ENCODE peak calls at places on chromosomes 7 and 10, in five cellular contexts. R is central memory CD8-positive, alpha-beta T cell; P is effector CD4-positive, alpha-beta T cell; L is LoVo; V is astrocyte of the spinal cord. X is an unnamed sample.

GRCh38 chr10:79976999-79977398 is 28.1 kb upstream of the SFTPD start:
- DNase-seq in P (no peak), V (no peak), R (no peak), L (no peak), X (no peak)

GRCh38 chr10:58107506-58107905 is 160.2 kb downstream of the IPMK start:
- DNase-seq in L (no peak), R (no peak), P (no peak), V (peak; percentile 86), X (no peak)

GRCh38 chr7:87231715-87232114 is 12.2 kb upstream of the TMEM243 start:
- DNase-seq in P (no peak), L (no peak), V (no peak), R (no peak), X (no peak)

GRCh38 chr10:598415-599170 is 90.9 kb downstream of the DIP2C start:
- DNase-seq in R (no peak), P (no peak), V (peak; percentile 96), L (no peak), X (no peak)

GRCh38 chr7:22921386-22922086 is 92.4 kb downstream of the HYCC1 start:
- DNase-seq in V (no peak), P (no peak), L (no peak), R (no peak), X (no peak)

GRCh38 chr10:124906551-124907001 is 35.3 kb upstream of the ZRANB1 start:
- DNase-seq in V (peak; percentile 91), L (no peak), R (no peak), P (no peak), X (no peak)

GRCh38 chr10:78913219-78914059 is 155.3 kb upstream of the ZMIZ1 start:
- DNase-seq in L (no peak), P (no peak), R (no peak), V (no peak), X (no peak)

GRCh38 chr10:48498940-48499510 is 105.8 kb downstream of the ARHGAP22 start:
- DNase-seq in P (no peak), L (no peak), V (no peak), R (no peak), X (no peak)

GRCh38 chr7:39672176-39672575 is 48.8 kb downstream of the RALA start:
- DNase-seq in R (no peak), P (no peak), V (no peak), L (no peak), X (no peak)

GRCh38 chr7:93921607-93922446 is at the start of gene GNG11:
- DNase-seq in V (peak; percentile 85), P (no peak), L (peak; percentile 36), R (no peak), X (no peak)

GRCh38 chr7:40374575-40374974 is 239.8 kb downstream of the SUGCT start:
- DNase-seq in L (no peak), V (no peak), P (no peak), R (no peak), X (no peak)

GRCh38 chr7:128022631-128023532 is 8.4 kb downstream of the LRRC4 start:
- DNase-seq in L (no peak), P (no peak), V (peak; percentile 63), R (no peak), X (no peak)

GRCh38 chr10:91424016-91424415 is 13.9 kb downstream of the HECTD2 start:
- DNase-seq in R (no peak), V (peak; percentile 25), P (no peak), L (no peak), X (no peak)

GRCh38 chr10:33295851-33296250 is 38.6 kb downstream of the NRP1 start:
- DNase-seq in P (no peak), V (no peak), R (no peak), L (no peak), X (no peak)

GRCh38 chr10:80598084-80598798 is 60.5 kb downstream of the SH2D4B start:
- DNase-seq in P (no peak), R (no peak), V (no peak), L (no peak), X (no peak)

GRCh38 chr7:94087664-94088352 is 83.7 kb upstream of the BET1 start:
- DNase-seq in R (no peak), V (peak; percentile 79), L (peak; percentile 85), P (peak; percentile 15), X (peak; percentile 60)

GRCh38 chr7:46759711-46760480 is 822.0 kb downstream of the TNS3 start:
- DNase-seq in V (peak; percentile 70), R (no peak), P (no peak), L (no peak), X (no peak)

GRCh38 chr10:32982293-32982709 is 24.3 kb upstream of the ITGB1 start:
- DNase-seq in R (no peak), V (peak; percentile 93), P (no peak), L (peak; percentile 58), X (no peak)

GRCh38 chr10:43076311-43076875 is 476 bp upstream of the RET start:
- DNase-seq in R (no peak), P (no peak), V (peak; percentile 3), L (no peak), X (no peak)

GRCh38 chr7:363626-364025 is 73.7 kb downstream of the FOXL3 start:
- DNase-seq in R (no peak), V (no peak), P (peak; percentile 17), L (no peak), X (peak; percentile 42)

GRCh38 chr10:77533156-77533886 is 104.3 kb downstream of the KCNMA1 start:
- DNase-seq in R (no peak), P (no peak), V (no peak), L (no peak), X (no peak)

GRCh38 chr7:128227246-128227645 is 13.8 kb upstream of the LEP start:
- DNase-seq in P (no peak), L (no peak), R (no peak), V (no peak), X (no peak)

GRCh38 chr7:142873281-142873784 is 12.2 kb downstream of the TRPV6 start:
- DNase-seq in V (no peak), P (no peak), L (no peak), R (no peak), X (no peak)

GRCh38 chr10:94027197-94027596 is 33.5 kb downstream of the PLCE1 start:
- DNase-seq in V (no peak), L (peak; percentile 47), R (no peak), P (no peak), X (no peak)

GRCh38 chr10:131851332-131851731 is 49.5 kb upstream of the PPP2R2D start:
- DNase-seq in P (no peak), V (no peak), L (no peak), R (no peak), X (no peak)

GRCh38 chr7:138979226-138979979 is 1.8 kb downstream of the KIAA1549 start:
- DNase-seq in P (no peak), L (no peak), V (no peak), R (no peak), X (no peak)

GRCh38 chr10:127854769-127855583 is 37.8 kb downstream of the CLRN3 start:
- DNase-seq in R (no peak), P (no peak), V (no peak), L (no peak), X (no peak)

GRCh38 chr7:4659551-4660286 is 22.4 kb upstream of the FOXK1 start:
- DNase-seq in L (no peak), V (no peak), P (no peak), R (no peak), X (no peak)

GRCh38 chr10:124152139-124152780 is 58.9 kb upstream of the CHST15 start:
- DNase-seq in L (peak; percentile 89), P (no peak), V (peak; percentile 81), R (no peak), X (no peak)

GRCh38 chr7:18895456-18895855 is 222.0 kb downstream of the TWIST1 start:
- DNase-seq in L (peak; percentile 56), R (no peak), V (peak; percentile 81), P (no peak), X (no peak)

GRCh38 chr10:69413221-69413865 is 3.4 kb downstream of the TACR2 start:
- DNase-seq in V (peak; percentile 60), L (no peak), P (no peak), R (no peak), X (no peak)

X was measured in central memory CD4-positive, alpha-beta T cell.